ENCODE peak calls at places on chromosomes 2 and 18, in ten cellular contexts. One of them, this sample, is unnamed.

GRCh38 chr2:70403267-70404053 is 101.6 kb upstream of the FAM136A start:
- DNase-seq in lower lobe of right lung: no peak
- DNase-seq in sigmoid colon: no peak
- DNase-seq in nephron progenitor cell: no peak
- DNase-seq in psoas muscle: no peak
- DNase-seq in Calu3: peak
- DNase-seq in astrocyte of the spinal cord: no peak
- DNase-seq in esophagus squamous epithelium: no peak
- DNase-seq in OCI-LY7: no peak
- DNase-seq in HCT116: no peak
- DNase-seq in this sample: no peak

GRCh38 chr2:1686784-1687105 is 57.6 kb downstream of the PXDN start:
- DNase-seq in lower lobe of right lung: no peak
- DNase-seq in sigmoid colon: peak
- DNase-seq in nephron progenitor cell: peak
- DNase-seq in psoas muscle: peak
- DNase-seq in Calu3: no peak
- DNase-seq in astrocyte of the spinal cord: peak
- DNase-seq in esophagus squamous epithelium: no peak
- DNase-seq in OCI-LY7: no peak
- DNase-seq in HCT116: no peak
- DNase-seq in this sample: no peak

GRCh38 chr2:67999332-67999731 is 63.5 kb downstream of the C1D start:
- DNase-seq in lower lobe of right lung: no peak
- DNase-seq in sigmoid colon: no peak
- DNase-seq in nephron progenitor cell: no peak
- DNase-seq in psoas muscle: no peak
- DNase-seq in Calu3: no peak
- DNase-seq in astrocyte of the spinal cord: no peak
- DNase-seq in esophagus squamous epithelium: no peak
- DNase-seq in OCI-LY7: no peak
- DNase-seq in HCT116: no peak
- DNase-seq in this sample: no peak

GRCh38 chr2:192044496-192044895 is 150.2 kb downstream of the TMEFF2 start:
- DNase-seq in lower lobe of right lung: no peak
- DNase-seq in sigmoid colon: no peak
- DNase-seq in nephron progenitor cell: no peak
- DNase-seq in psoas muscle: no peak
- DNase-seq in Calu3: no peak
- DNase-seq in astrocyte of the spinal cord: no peak
- DNase-seq in esophagus squamous epithelium: no peak
- DNase-seq in OCI-LY7: no peak
- DNase-seq in HCT116: no peak
- DNase-seq in this sample: no peak

GRCh38 chr18:57188851-57189565 is 42.1 kb downstream of the BOD1L2 start:
- DNase-seq in lower lobe of right lung: no peak
- DNase-seq in sigmoid colon: no peak
- DNase-seq in nephron progenitor cell: no peak
- DNase-seq in psoas muscle: no peak
- DNase-seq in Calu3: no peak
- DNase-seq in astrocyte of the spinal cord: no peak
- DNase-seq in esophagus squamous epithelium: no peak
- DNase-seq in OCI-LY7: no peak
- DNase-seq in HCT116: no peak
- DNase-seq in this sample: no peak

GRCh38 chr2:17166506-17166905 is 351.7 kb downstream of the RAD51AP2 start:
- DNase-seq in lower lobe of right lung: no peak
- DNase-seq in sigmoid colon: no peak
- DNase-seq in nephron progenitor cell: no peak
- DNase-seq in psoas muscle: no peak
- DNase-seq in Calu3: no peak
- DNase-seq in astrocyte of the spinal cord: peak
- DNase-seq in esophagus squamous epithelium: no peak
- DNase-seq in OCI-LY7: no peak
- DNase-seq in HCT116: no peak
- DNase-seq in this sample: no peak

GRCh38 chr2:105373895-105374401 is 24.9 kb downstream of the FHL2 start:
- DNase-seq in lower lobe of right lung: no peak
- DNase-seq in sigmoid colon: no peak
- DNase-seq in nephron progenitor cell: no peak
- DNase-seq in psoas muscle: no peak
- DNase-seq in Calu3: no peak
- DNase-seq in astrocyte of the spinal cord: no peak
- DNase-seq in esophagus squamous epithelium: no peak
- DNase-seq in OCI-LY7: no peak
- DNase-seq in HCT116: no peak
- DNase-seq in this sample: peak

GRCh38 chr2:225598922-225599321 is 199.4 kb downstream of the NYAP2 start:
- DNase-seq in lower lobe of right lung: no peak
- DNase-seq in sigmoid colon: no peak
- DNase-seq in nephron progenitor cell: no peak
- DNase-seq in psoas muscle: no peak
- DNase-seq in Calu3: no peak
- DNase-seq in astrocyte of the spinal cord: no peak
- DNase-seq in esophagus squamous epithelium: no peak
- DNase-seq in OCI-LY7: no peak
- DNase-seq in HCT116: no peak
- DNase-seq in this sample: no peak

GRCh38 chr2:38945372-38945771 is 55.7 kb downstream of the ARHGEF33 start:
- DNase-seq in lower lobe of right lung: no peak
- DNase-seq in sigmoid colon: no peak
- DNase-seq in nephron progenitor cell: no peak
- DNase-seq in psoas muscle: no peak
- DNase-seq in Calu3: no peak
- DNase-seq in astrocyte of the spinal cord: no peak
- DNase-seq in esophagus squamous epithelium: no peak
- DNase-seq in OCI-LY7: no peak
- DNase-seq in HCT116: no peak
- DNase-seq in this sample: no peak

GRCh38 chr18:58046087-58046793 is 2.2 kb downstream of the NEDD4L start:
- DNase-seq in lower lobe of right lung: no peak
- DNase-seq in sigmoid colon: no peak
- DNase-seq in nephron progenitor cell: no peak
- DNase-seq in psoas muscle: no peak
- DNase-seq in Calu3: no peak
- DNase-seq in astrocyte of the spinal cord: no peak
- DNase-seq in esophagus squamous epithelium: no peak
- DNase-seq in OCI-LY7: no peak
- DNase-seq in HCT116: no peak
- DNase-seq in this sample: no peak

DNA sequence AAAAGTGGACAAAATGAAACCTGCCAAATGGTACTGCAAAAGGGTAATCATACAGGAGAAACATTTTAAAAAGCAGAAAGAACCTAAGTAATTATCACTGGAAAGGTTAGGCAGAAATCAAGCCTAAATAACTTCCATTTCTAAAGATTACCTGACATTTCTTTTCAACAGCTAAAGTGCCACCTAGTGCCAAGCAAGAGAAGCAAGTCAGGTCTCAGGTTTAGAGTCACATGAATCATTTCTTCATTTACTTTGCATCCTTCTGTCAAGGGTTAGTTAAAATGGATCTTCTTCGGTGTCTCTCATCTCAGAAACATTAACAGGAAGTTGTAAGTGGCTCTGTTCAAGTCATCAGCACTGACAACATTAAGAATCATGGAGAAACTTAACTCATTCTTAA is 90.3 kb downstream of the AKAIN1 start:
- DNase-seq in lower lobe of right lung: no peak
- DNase-seq in sigmoid colon: no peak
- DNase-seq in nephron progenitor cell: no peak
- DNase-seq in psoas muscle: no peak
- DNase-seq in Calu3: no peak
- DNase-seq in astrocyte of the spinal cord: no peak
- DNase-seq in esophagus squamous epithelium: no peak
- DNase-seq in OCI-LY7: peak
- DNase-seq in HCT116: no peak
- DNase-seq in this sample: no peak
- TF ChIP-seq CTCF in lower lobe of right lung: no peak
- TF ChIP-seq CTCF in sigmoid colon: no peak
- TF ChIP-seq CTCF in nephron progenitor cell: no peak
- TF ChIP-seq CTCF in psoas muscle: no peak
- TF ChIP-seq CTCF in Calu3: no peak
- TF ChIP-seq CTCF in astrocyte of the spinal cord: no peak
- TF ChIP-seq CTCF in esophagus squamous epithelium: no peak
- TF ChIP-seq CTCF in OCI-LY7: peak
- TF ChIP-seq CTCF in HCT116: no peak
- TF ChIP-seq CTCF in this sample: peak

GRCh38 chr2:162266468-162266754 is 23.2 kb upstream of the FAP start:
- DNase-seq in lower lobe of right lung: no peak
- DNase-seq in sigmoid colon: no peak
- DNase-seq in nephron progenitor cell: no peak
- DNase-seq in psoas muscle: peak
- DNase-seq in Calu3: no peak
- DNase-seq in astrocyte of the spinal cord: no peak
- DNase-seq in esophagus squamous epithelium: no peak
- DNase-seq in OCI-LY7: no peak
- DNase-seq in HCT116: no peak
- DNase-seq in this sample: no peak
- TF ChIP-seq CTCF in lower lobe of right lung: no peak
- TF ChIP-seq CTCF in sigmoid colon: no peak
- TF ChIP-seq CTCF in nephron progenitor cell: no peak
- TF ChIP-seq CTCF in psoas muscle: no peak
- TF ChIP-seq CTCF in Calu3: no peak
- TF ChIP-seq CTCF in astrocyte of the spinal cord: no peak
- TF ChIP-seq CTCF in esophagus squamous epithelium: no peak
- TF ChIP-seq CTCF in OCI-LY7: no peak
- TF ChIP-seq CTCF in HCT116: no peak
- TF ChIP-seq CTCF in this sample: no peak

GRCh38 chr18:66560092-66560491 is 43.8 kb downstream of the CDH19 start:
- DNase-seq in lower lobe of right lung: no peak
- DNase-seq in sigmoid colon: no peak
- DNase-seq in nephron progenitor cell: no peak
- DNase-seq in psoas muscle: no peak
- DNase-seq in Calu3: peak
- DNase-seq in astrocyte of the spinal cord: peak
- DNase-seq in esophagus squamous epithelium: no peak
- DNase-seq in OCI-LY7: no peak
- DNase-seq in HCT116: no peak
- DNase-seq in this sample: no peak
- TF ChIP-seq CTCF in lower lobe of right lung: peak
- TF ChIP-seq CTCF in sigmoid colon: no peak
- TF ChIP-seq CTCF in nephron progenitor cell: peak
- TF ChIP-seq CTCF in psoas muscle: peak
- TF ChIP-seq CTCF in Calu3: peak
- TF ChIP-seq CTCF in astrocyte of the spinal cord: peak
- TF ChIP-seq CTCF in esophagus squamous epithelium: no peak
- TF ChIP-seq CTCF in OCI-LY7: peak
- TF ChIP-seq CTCF in HCT116: peak
- TF ChIP-seq CTCF in this sample: peak

GRCh38 chr2:173023718-173024117 is 51.9 kb upstream of the MAP3K20 start:
- DNase-seq in lower lobe of right lung: no peak
- DNase-seq in sigmoid colon: no peak
- DNase-seq in nephron progenitor cell: no peak
- DNase-seq in psoas muscle: no peak
- DNase-seq in Calu3: no peak
- DNase-seq in astrocyte of the spinal cord: no peak
- DNase-seq in esophagus squamous epithelium: no peak
- DNase-seq in OCI-LY7: no peak
- DNase-seq in HCT116: no peak
- DNase-seq in this sample: no peak

GRCh38 chr2:173016451-173016850 is 59.2 kb upstream of the MAP3K20 start:
- DNase-seq in lower lobe of right lung: no peak
- DNase-seq in sigmoid colon: no peak
- DNase-seq in nephron progenitor cell: no peak
- DNase-seq in psoas muscle: no peak
- DNase-seq in Calu3: no peak
- DNase-seq in astrocyte of the spinal cord: no peak
- DNase-seq in esophagus squamous epithelium: no peak
- DNase-seq in OCI-LY7: no peak
- DNase-seq in HCT116: no peak
- DNase-seq in this sample: no peak

GRCh38 chr2:173027181-173028128 is 48.2 kb upstream of the MAP3K20 start:
- DNase-seq in lower lobe of right lung: peak
- DNase-seq in sigmoid colon: peak
- DNase-seq in nephron progenitor cell: peak
- DNase-seq in psoas muscle: peak
- DNase-seq in Calu3: peak
- DNase-seq in astrocyte of the spinal cord: peak
- DNase-seq in esophagus squamous epithelium: peak
- DNase-seq in OCI-LY7: peak
- DNase-seq in HCT116: peak
- DNase-seq in this sample: peak

GRCh38 chr2:173017657-173018420 is 57.8 kb upstream of the MAP3K20 start:
- DNase-seq in lower lobe of right lung: no peak
- DNase-seq in sigmoid colon: no peak
- DNase-seq in nephron progenitor cell: no peak
- DNase-seq in psoas muscle: no peak
- DNase-seq in Calu3: no peak
- DNase-seq in astrocyte of the spinal cord: no peak
- DNase-seq in esophagus squamous epithelium: no peak
- DNase-seq in OCI-LY7: no peak
- DNase-seq in HCT116: no peak
- DNase-seq in this sample: no peak

DNA sequence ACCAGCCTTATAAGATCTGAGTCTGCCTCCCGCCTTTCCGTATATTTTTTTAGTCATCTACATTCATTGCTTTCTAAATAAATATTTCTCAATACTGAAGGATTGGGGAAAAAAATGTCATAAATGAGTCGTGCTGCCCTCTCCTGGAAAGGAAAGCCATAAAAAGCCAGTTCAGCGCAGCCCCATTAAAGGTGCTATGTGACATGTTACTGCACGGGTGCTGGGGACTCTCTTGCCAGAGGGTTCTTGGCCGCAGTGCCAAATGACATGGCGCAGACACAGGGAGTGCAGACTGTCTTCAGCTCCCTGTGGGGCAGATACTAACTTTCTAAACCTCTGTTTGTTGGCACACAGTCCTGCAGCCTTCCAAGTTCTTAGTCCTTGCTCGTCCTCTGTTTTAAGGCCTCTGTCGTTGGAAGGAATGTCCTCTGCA is 53.7 kb upstream of the MAP3K20 start:
- DNase-seq in lower lobe of right lung: no peak
- DNase-seq in sigmoid colon: no peak
- DNase-seq in nephron progenitor cell: no peak
- DNase-seq in psoas muscle: no peak
- DNase-seq in Calu3: peak
- DNase-seq in astrocyte of the spinal cord: peak
- DNase-seq in esophagus squamous epithelium: no peak
- DNase-seq in OCI-LY7: no peak
- DNase-seq in HCT116: no peak
- DNase-seq in this sample: no peak
- TF ChIP-seq CTCF in lower lobe of right lung: peak
- TF ChIP-seq CTCF in sigmoid colon: no peak
- TF ChIP-seq CTCF in nephron progenitor cell: no peak
- TF ChIP-seq CTCF in psoas muscle: peak
- TF ChIP-seq CTCF in Calu3: no peak
- TF ChIP-seq CTCF in astrocyte of the spinal cord: peak
- TF ChIP-seq CTCF in esophagus squamous epithelium: peak
- TF ChIP-seq CTCF in OCI-LY7: peak
- TF ChIP-seq CTCF in HCT116: peak
- TF ChIP-seq CTCF in this sample: no peak

DNA sequence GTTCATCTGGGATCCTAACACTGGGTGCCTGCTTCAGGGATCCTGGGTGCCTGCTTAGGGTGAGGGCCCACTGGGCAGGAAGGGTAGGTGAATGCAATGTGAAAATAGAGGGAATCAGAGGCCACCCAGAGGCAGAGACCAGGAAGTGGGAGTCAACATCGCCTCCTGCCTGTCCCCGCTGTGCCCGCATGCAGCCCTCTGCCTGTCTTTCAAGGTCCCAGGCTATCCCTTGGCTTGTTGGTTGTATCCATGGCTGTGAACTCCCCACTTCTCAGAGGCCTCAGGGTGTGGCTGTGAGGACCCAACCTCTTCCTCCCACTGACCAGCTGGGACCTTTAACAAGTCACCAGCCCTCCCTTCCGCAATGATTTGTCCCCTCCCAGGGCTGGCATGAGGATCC is 26.5 kb downstream of the PSD4 start:
- DNase-seq in lower lobe of right lung: no peak
- DNase-seq in sigmoid colon: no peak
- DNase-seq in nephron progenitor cell: no peak
- DNase-seq in psoas muscle: no peak
- DNase-seq in Calu3: no peak
- DNase-seq in astrocyte of the spinal cord: no peak
- DNase-seq in esophagus squamous epithelium: no peak
- DNase-seq in OCI-LY7: no peak
- DNase-seq in HCT116: no peak
- DNase-seq in this sample: no peak
- TF ChIP-seq CTCF in lower lobe of right lung: no peak
- TF ChIP-seq CTCF in sigmoid colon: no peak
- TF ChIP-seq CTCF in nephron progenitor cell: no peak
- TF ChIP-seq CTCF in psoas muscle: no peak
- TF ChIP-seq CTCF in Calu3: no peak
- TF ChIP-seq CTCF in astrocyte of the spinal cord: peak
- TF ChIP-seq CTCF in esophagus squamous epithelium: no peak
- TF ChIP-seq CTCF in OCI-LY7: peak
- TF ChIP-seq CTCF in HCT116: peak
- TF ChIP-seq CTCF in this sample: no peak

This sample was measured in GM10248.